ENCODE peak calls at places on chromosomes 12 and 14, in nine cellular contexts. O, P, R, W, U, Q, T, L and Y are unnamed samples.

GRCh38 chr12:46790066-46790465 is 35.7 kb downstream of the SLC38A4 start:
- DNase-seq in U (no peak), R (no peak), T (no peak), W (no peak), O (no peak), L (no peak), P (no peak), Q (no peak), Y (no peak)

GRCh38 chr12:52215587-52216031 is 17.4 kb upstream of the KRT7 start:
- DNase-seq in O (peak; percentile 52), L (peak; percentile 94), R (no peak), W (no peak), T (no peak), Q (peak; percentile 72), P (peak; percentile 98), U (no peak), Y (peak; percentile 94)

GRCh38 chr14:90495357-90496276 is 98.8 kb downstream of the CALM1 start:
- DNase-seq in T (peak; percentile 30), P (peak; percentile 50), W (peak; percentile 16), Q (peak; percentile 90), U (no peak), R (no peak), L (peak; percentile 64), O (no peak), Y (peak; percentile 74)

GRCh38 chr12:34396861-34397590 is 374.7 kb downstream of the ALG10 start:
- DNase-seq in R (peak; percentile 6), L (no peak), Q (no peak), W (no peak), T (no peak), O (peak; percentile 20), P (no peak), U (no peak), Y (no peak)

GRCh38 chr14:67270354-67270753 is 29.1 kb downstream of the PALS1 start:
- DNase-seq in Q (peak; percentile 35), P (no peak), U (no peak), O (no peak), W (no peak), L (no peak), T (no peak), R (no peak), Y (no peak)

GRCh38 chr12:106583578-106584103 is 837 bp downstream of the RFX4 start:
- DNase-seq in W (no peak), R (no peak), Q (no peak), P (no peak), T (no peak), U (no peak), O (peak; percentile 46), L (no peak), Y (peak; percentile 6)

GRCh38 chr12:105067511-105068031 is 16.7 kb downstream of the ALDH1L2 start:
- DNase-seq in W (no peak), R (no peak), Q (no peak), T (no peak), U (no peak), O (no peak), L (no peak), P (no peak), Y (no peak)

GRCh38 chr12:74903522-74903921 is 306.1 kb downstream of the KCNC2 start:
- DNase-seq in T (no peak), Q (peak; percentile 69), U (no peak), O (no peak), L (no peak), W (no peak), P (no peak), R (no peak), Y (peak; percentile 17)

GRCh38 chr14:96727490-96727889 is 69.7 kb upstream of the VRK1 start:
- DNase-seq in U (no peak), Q (no peak), T (no peak), R (no peak), O (no peak), L (no peak), W (no peak), P (no peak), Y (no peak)

GRCh38 chr14:57871487-57872080 is 5.7 kb upstream of the SLC35F4 start:
- DNase-seq in W (peak; percentile 11), Q (peak; percentile 68), U (peak; percentile 38), P (peak; percentile 28), R (no peak), L (peak; percentile 63), T (no peak), O (no peak), Y (peak; percentile 25)

GRCh38 chr14:70735043-70735442 is 74.3 kb downstream of the MAP3K9 start:
- DNase-seq in U (peak; percentile 91), L (peak; percentile 66), W (no peak), T (no peak), P (no peak), Q (no peak), R (no peak), O (no peak), Y (no peak)

GRCh38 chr12:133236556-133236955 is 879 bp upstream of the ANHX start:
- DNase-seq in T (no peak), O (no peak), W (no peak), U (no peak), P (no peak), R (no peak), Q (no peak), L (no peak), Y (no peak)

GRCh38 chr12:118310320-118310719 is 62.4 kb downstream of the TAOK3 start:
- DNase-seq in W (no peak), R (no peak), P (no peak), L (no peak), Q (no peak), T (no peak), U (no peak), O (no peak), Y (no peak)

GRCh38 chr12:5000204-5000603 is 43.5 kb upstream of the KCNA5 start:
- DNase-seq in O (no peak), Q (peak; percentile 33), U (no peak), T (no peak), L (no peak), P (no peak), W (no peak), R (no peak), Y (no peak)

GRCh38 chr12:96471368-96472040 is 17.9 kb upstream of the CFAP54 start:
- DNase-seq in L (peak; percentile 73), O (no peak), W (no peak), T (no peak), P (peak; percentile 27), R (no peak), Q (no peak), U (no peak), Y (peak; percentile 51)

GRCh38 chr14:95274874-95275273 is 44.8 kb downstream of the CLMN start:
- DNase-seq in O (no peak), L (no peak), P (no peak), W (no peak), Q (no peak), R (no peak), T (no peak), U (no peak), Y (no peak)